ENCODE peak calls at places on chromosomes 5 and 9, in six cellular contexts. H, Y, E, W, X and F are unnamed samples.

GRCh38 chr5:149069711-149070110 is 6.8 kb upstream of the SH3TC2 start:
- DNase-seq in H (no peak), Y (no peak), E (no peak), W (no peak), X (no peak), F (no peak)

GRCh38 chr9:128619779-128620178 is 36.9 kb downstream of the DYNC2I2 start:
- DNase-seq in H (no peak), Y (no peak), E (no peak), W (no peak), X (no peak), F (no peak)

GRCh38 chr9:130234340-130235260 is 31.0 kb upstream of the HMCN2 start:
- DNase-seq in H (no peak), Y (peak), E (no peak), W (no peak), X (peak), F (no peak)

GRCh38 chr5:37375091-37375490 is 4.0 kb upstream of the WDR70 start:
- DNase-seq in H (no peak), Y (no peak), E (no peak), W (no peak), X (no peak), F (no peak)

GRCh38 chr9:126980231-126980630 is 65.6 kb downstream of the RALGPS1 start:
- DNase-seq in H (peak), Y (no peak), E (no peak), W (no peak), X (no peak), F (no peak)

GRCh38 chr5:133240425-133241091 is 188.7 kb downstream of the HSPA4 start:
- DNase-seq in H (peak), Y (peak), E (peak), W (no peak), X (no peak), F (peak)

GRCh38 chr5:2038337-2039179 is 155.8 kb upstream of the IRX4 start:
- DNase-seq in H (peak), Y (peak), E (peak), W (no peak), X (peak), F (peak)

GRCh38 chr5:156693113-156693512 is 157.0 kb upstream of the PPP1R2B start:
- DNase-seq in H (no peak), Y (no peak), E (no peak), W (no peak), X (no peak), F (no peak)

GRCh38 chr5:127909078-127909477 is 174.5 kb upstream of the SLC12A2 start:
- DNase-seq in H (peak), Y (peak), E (peak), W (no peak), X (no peak), F (peak)

GRCh38 chr9:77469515-77470197 is 178.5 kb downstream of the GNA14 start:
- DNase-seq in H (no peak), Y (no peak), E (no peak), W (no peak), X (no peak), F (no peak)

GRCh38 chr5:149652697-149653096 is 71.4 kb downstream of the ARHGEF37 start:
- DNase-seq in H (no peak), Y (no peak), E (no peak), W (no peak), X (no peak), F (no peak)

GRCh38 chr5:171965740-171966139 is 40.7 kb downstream of the FBXW11 start:
- DNase-seq in H (peak), Y (no peak), E (no peak), W (no peak), X (no peak), F (no peak)

GRCh38 chr5:172114875-172115422 is 73.1 kb downstream of the STK10 start:
- DNase-seq in H (no peak), Y (no peak), E (peak), W (no peak), X (peak), F (peak)

GRCh38 chr5:78287833-78288232 is 6.7 kb downstream of the AP3B1 start:
- DNase-seq in H (peak), Y (peak), E (no peak), W (no peak), X (no peak), F (no peak)

GRCh38 chr5:40906351-40906751 is 2.9 kb upstream of the C7 start:
- DNase-seq in H (no peak), Y (peak), E (no peak), W (no peak), X (no peak), F (no peak)

GRCh38 chr9:120394058-120394669 is 185.8 kb downstream of the CDK5RAP2 start:
- DNase-seq in H (no peak), Y (peak), E (no peak), W (no peak), X (no peak), F (no peak)

GRCh38 chr9:73667749-73668148 is 516.1 kb downstream of the ANXA1 start:
- DNase-seq in H (peak), Y (no peak), E (no peak), W (no peak), X (no peak), F (no peak)

GRCh38 chr5:158910782-158911692 is 188.7 kb downstream of the EBF1 start:
- DNase-seq in H (no peak), Y (peak), E (no peak), W (no peak), X (no peak), F (peak)

GRCh38 chr5:158908690-158909325 is 190.9 kb downstream of the EBF1 start:
- DNase-seq in H (no peak), Y (no peak), E (no peak), W (no peak), X (no peak), F (no peak)

GRCh38 chr5:158914008-158914407 is 185.7 kb downstream of the EBF1 start:
- DNase-seq in H (no peak), Y (no peak), E (no peak), W (no peak), X (no peak), F (no peak)

GRCh38 chr5:158917731-158918130 is 182.0 kb downstream of the EBF1 start:
- DNase-seq in H (no peak), Y (no peak), E (no peak), W (no peak), X (no peak), F (no peak)

DNA sequence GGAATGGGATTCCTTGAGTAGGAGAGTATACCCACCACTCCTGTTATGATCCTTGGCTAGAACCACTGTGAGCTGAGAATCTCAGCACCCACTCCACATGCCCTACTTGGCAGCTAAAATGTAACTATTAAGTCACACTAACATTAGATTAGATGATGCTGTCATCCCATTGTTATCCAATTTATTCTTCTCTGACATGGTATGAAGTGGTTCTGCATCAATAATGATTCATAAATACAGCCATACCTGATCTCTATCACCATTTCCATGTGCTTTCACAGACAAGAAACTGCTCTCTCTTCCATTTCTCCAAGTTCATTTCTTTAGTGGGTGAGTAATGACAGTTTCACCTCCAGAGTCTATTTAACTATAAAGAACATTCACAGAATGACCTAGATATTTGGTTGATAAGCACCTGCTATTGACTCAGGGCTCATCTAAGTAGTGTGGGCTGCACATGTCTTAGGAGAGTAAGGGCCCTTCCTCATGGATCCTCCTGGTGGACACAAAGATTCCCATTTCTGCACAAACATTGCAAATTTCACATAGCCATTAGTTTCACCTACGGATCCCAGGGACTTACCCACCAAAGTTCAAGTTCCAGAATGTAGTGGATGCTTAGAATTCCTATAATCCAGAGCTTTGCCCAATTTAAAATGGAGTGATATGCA is 187.9 kb downstream of the EBF1 start:
- DNase-seq in H (no peak), Y (no peak), E (no peak), W (no peak), X (no peak), F (no peak)
- TF ChIP-seq CTCF in H (no peak), Y (no peak), E (no peak), W (no peak), X (no peak), F (no peak)

GRCh38 chr9:134375011-134375390 is 48.7 kb downstream of the RXRA start:
- DNase-seq in H (no peak), Y (peak), E (no peak), W (no peak), X (peak), F (no peak)

GRCh38 chr9:134377143-134377484 is 50.9 kb downstream of the RXRA start:
- DNase-seq in H (no peak), Y (no peak), E (no peak), W (no peak), X (no peak), F (no peak)

GRCh38 chr9:134375430-134376385 is 49.5 kb downstream of the RXRA start:
- DNase-seq in H (peak), Y (peak), E (no peak), W (no peak), X (peak), F (no peak)

GRCh38 chr9:134377976-134378375 is 51.7 kb downstream of the RXRA start:
- DNase-seq in H (no peak), Y (no peak), E (no peak), W (no peak), X (peak), F (no peak)

GRCh38 chr9:134376386-134377142 is 50.3 kb downstream of the RXRA start:
- DNase-seq in H (no peak), Y (no peak), E (no peak), W (no peak), X (peak), F (no peak)
- TF ChIP-seq CTCF in H (no peak), Y (no peak), E (no peak), W (no peak), X (no peak), F (no peak)

GRCh38 chr9:122097679-122098315 is 4.7 kb upstream of the TTLL11 start:
- DNase-seq in H (peak), Y (peak), E (no peak), W (no peak), X (no peak), F (no peak)

GRCh38 chr9:122092611-122093506 is at the start of gene TTLL11:
- DNase-seq in H (peak), Y (peak), E (peak), W (peak), X (peak), F (peak)

GRCh38 chr9:122091682-122092592 is 1.2 kb downstream of the TTLL11 start:
- DNase-seq in H (no peak), Y (no peak), E (no peak), W (no peak), X (no peak), F (no peak)

GRCh38 chr9:122096620-122097415 is 3.7 kb upstream of the TTLL11 start:
- DNase-seq in H (no peak), Y (no peak), E (no peak), W (no peak), X (no peak), F (no peak)

GRCh38 chr9:122095010-122095767 is 2.1 kb upstream of the TTLL11 start:
- DNase-seq in H (peak), Y (peak), E (peak), W (no peak), X (no peak), F (peak)
- TF ChIP-seq CTCF in H (peak), Y (peak), E (peak), W (peak), X (peak), F (peak)

DNA sequence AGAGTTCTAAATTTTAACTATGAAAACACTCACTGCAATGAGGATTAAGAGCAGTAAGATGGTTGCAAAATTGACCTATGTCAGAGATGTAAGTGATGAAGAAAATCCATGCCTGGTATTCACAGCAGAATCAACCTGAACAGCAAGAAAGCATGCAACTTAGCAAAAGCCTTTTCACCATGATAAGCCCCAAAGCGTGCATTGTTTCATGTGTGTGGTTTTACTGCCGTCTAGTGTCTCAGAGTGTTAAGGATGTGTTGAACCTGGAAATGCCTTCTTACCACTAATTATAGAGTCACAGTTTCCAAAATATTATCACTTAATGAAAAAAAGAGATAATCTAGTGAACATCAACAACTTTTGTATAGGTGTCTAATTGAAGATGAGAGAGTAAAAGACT is 415.2 kb upstream of the TRPC7 start:
- DNase-seq in H (no peak), Y (no peak), E (no peak), W (no peak), X (no peak), F (no peak)
- TF ChIP-seq CTCF in H (peak), Y (no peak), E (no peak), W (no peak), X (no peak), F (no peak)

DNA sequence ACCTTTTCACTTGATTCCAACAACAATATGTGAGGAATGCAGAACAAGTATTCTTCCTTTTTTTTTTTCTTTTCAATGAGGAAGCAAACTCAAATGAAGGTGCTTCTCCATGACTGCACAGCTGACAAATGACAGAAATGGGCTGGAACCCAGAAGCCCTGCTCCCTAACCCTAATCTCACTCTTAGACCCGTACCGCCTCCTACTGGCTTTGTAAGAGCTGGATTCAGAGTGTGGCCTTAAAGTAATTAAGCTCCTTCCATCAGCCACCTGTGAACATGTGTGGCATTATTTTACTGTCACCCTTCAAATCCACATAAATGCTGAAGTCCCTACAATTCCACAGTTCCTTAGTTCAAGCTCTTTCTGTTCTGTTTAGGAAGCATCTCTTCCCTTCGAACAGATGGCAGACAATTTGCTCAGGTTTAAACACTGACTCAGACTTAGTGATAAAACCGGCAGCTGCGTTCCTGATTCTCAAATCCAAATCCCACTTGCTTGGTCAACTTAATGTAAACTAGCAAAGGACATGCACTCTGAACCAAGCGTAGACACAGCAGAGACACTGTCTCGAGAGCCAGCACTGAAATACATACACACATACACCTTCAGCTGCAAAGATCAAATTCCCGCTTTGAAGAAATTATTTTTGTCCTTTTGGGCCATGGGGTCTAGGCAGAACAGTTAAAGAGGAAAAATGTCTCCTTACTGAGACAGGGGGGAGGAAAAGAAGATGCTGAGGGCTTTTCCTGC is 316.7 kb upstream of the TLE4 start:
- DNase-seq in H (peak), Y (peak), E (no peak), W (no peak), X (no peak), F (no peak)
- TF ChIP-seq CTCF in H (no peak), Y (peak), E (no peak), W (no peak), X (no peak), F (no peak)

DNA sequence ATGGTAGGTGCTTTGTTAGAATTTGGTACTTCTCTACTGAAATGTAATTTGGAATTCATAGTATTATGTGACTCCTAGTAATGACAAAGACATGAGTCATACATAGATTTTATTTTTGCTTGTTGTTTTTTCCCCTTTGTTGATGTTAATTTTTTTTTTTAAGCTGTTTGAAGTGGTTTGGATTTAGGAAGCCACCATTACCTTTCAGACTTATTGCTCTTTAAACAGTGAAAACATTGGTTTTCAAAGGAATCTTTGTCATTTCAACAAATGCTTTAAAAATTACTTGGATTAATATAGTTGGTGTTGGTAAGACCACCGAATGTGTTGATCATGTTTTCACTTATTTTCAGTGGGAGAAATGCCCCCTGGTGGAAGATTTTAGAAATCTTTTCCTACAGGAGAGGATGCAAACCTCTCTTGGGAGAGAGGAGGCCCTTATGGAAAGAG is 170.1 kb upstream of the PITX1 start:
- DNase-seq in H (peak), Y (no peak), E (no peak), W (no peak), X (no peak), F (no peak)
- TF ChIP-seq CTCF in H (peak), Y (no peak), E (no peak), W (no peak), X (no peak), F (no peak)

GRCh38 chr9:36158122-36158521 is 11.1 kb upstream of the CCIN start:
- DNase-seq in H (no peak), Y (peak), E (no peak), W (no peak), X (no peak), F (no peak)
- TF ChIP-seq CTCF in H (no peak), Y (no peak), E (no peak), W (no peak), X (no peak), F (no peak)

GRCh38 chr5:43078956-43079355 is 38.8 kb upstream of the ANXA2R start:
- DNase-seq in H (no peak), Y (peak), E (no peak), W (no peak), X (no peak), F (no peak)

GRCh38 chr5:43074987-43075318 is 34.8 kb upstream of the ANXA2R start:
- DNase-seq in H (no peak), Y (no peak), E (no peak), W (no peak), X (no peak), F (no peak)

GRCh38 chr5:43075319-43076293 is 35.5 kb upstream of the ANXA2R start:
- DNase-seq in H (no peak), Y (no peak), E (no peak), W (no peak), X (peak), F (no peak)

GRCh38 chr5:43068037-43068436 is 27.9 kb upstream of the ANXA2R start:
- DNase-seq in H (no peak), Y (no peak), E (no peak), W (no peak), X (no peak), F (no peak)

GRCh38 chr5:43073597-43074546 is 33.8 kb upstream of the ANXA2R start:
- DNase-seq in H (peak), Y (peak), E (peak), W (no peak), X (no peak), F (peak)
- TF ChIP-seq CTCF in H (peak), Y (peak), E (peak), W (peak), X (peak), F (peak)

GRCh38 chr9:16133556-16134227 is 580.8 kb downstream of the CCDC171 start:
- DNase-seq in H (peak), Y (peak), E (peak), W (no peak), X (peak), F (peak)

GRCh38 chr9:16134351-16134750 is 581.5 kb downstream of the CCDC171 start:
- DNase-seq in H (no peak), Y (no peak), E (no peak), W (no peak), X (no peak), F (no peak)

GRCh38 chr9:16133032-16133431 is 580.2 kb downstream of the CCDC171 start:
- DNase-seq in H (no peak), Y (no peak), E (no peak), W (no peak), X (no peak), F (no peak)

GRCh38 chr9:16132513-16132912 is 579.7 kb downstream of the CCDC171 start:
- DNase-seq in H (no peak), Y (no peak), E (no peak), W (no peak), X (no peak), F (no peak)

DNA sequence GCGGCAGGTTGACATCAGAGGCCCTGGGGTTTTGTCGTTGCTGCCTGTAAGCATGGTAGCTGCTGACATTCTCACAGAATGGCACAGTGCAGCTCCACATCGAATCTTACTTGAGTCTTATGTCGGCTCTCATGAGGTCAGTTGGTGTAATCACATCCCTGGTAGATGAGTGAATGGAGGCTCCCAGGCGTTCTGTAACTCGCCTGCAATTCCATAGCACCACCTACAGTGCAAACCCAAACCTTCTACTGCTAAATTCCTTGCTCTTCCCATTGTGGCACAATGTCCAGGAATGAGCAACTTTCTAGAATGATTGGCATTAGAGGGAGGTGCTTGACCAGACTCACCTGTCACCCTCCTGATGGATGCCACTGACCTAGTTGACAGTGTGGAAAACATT is 578.4 kb downstream of the CCDC171 start:
- DNase-seq in H (peak), Y (peak), E (no peak), W (no peak), X (no peak), F (no peak)
- TF ChIP-seq CTCF in H (peak), Y (peak), E (no peak), W (no peak), X (no peak), F (no peak)